ENCODE peak calls at places on chromosomes 1 and 21, in eight cellular contexts. M is hepatocyte; X is left ventricle myocardium inferior; K is mucosa of descending colon; J is Panc1; D is activated CD8-positive, alpha-beta T cell treated with anti-CD3 and anti-CD28 coated beads for 36 hours; B is activated B cell treated with CpG ODN at 0.5 μM for 24 hours; G is pancreas. U is an unnamed sample.

GRCh38 chr1:47180603-47181094 is 9.2 kb downstream of the PDZK1IP1 start:
- DNase-seq in M (no peak), X (no peak), K (peak), J (no peak), D (no peak), B (no peak), G (peak), U (no peak)

GRCh38 chr1:27071049-27071416 is 58.4 kb upstream of the TENT5B start:
- DNase-seq in M (peak), X (no peak), K (no peak), J (no peak), D (no peak), B (no peak), G (peak), U (no peak)

GRCh38 chr1:234495231-234495990 is 16.4 kb upstream of the TARBP1 start:
- DNase-seq in M (peak), X (no peak), K (no peak), J (no peak), D (peak), B (no peak), G (no peak), U (no peak)

GRCh38 chr1:236338096-236338495 is 56.0 kb upstream of the EDARADD start:
- DNase-seq in M (no peak), X (no peak), K (no peak), J (no peak), D (no peak), B (no peak), G (no peak), U (no peak)

GRCh38 chr1:154559496-154559950 is 1.1 kb upstream of the UBE2Q1 start:
- DNase-seq in M (peak), X (peak), K (peak), J (peak), D (peak), B (peak), G (peak), U (peak)

GRCh38 chr1:32195531-32195930 is 4.9 kb upstream of the CCDC28B start:
- DNase-seq in M (no peak), X (no peak), K (no peak), J (no peak), D (no peak), B (no peak), G (no peak), U (no peak)

GRCh38 chr1:205700865-205701401 is 20.6 kb upstream of the SLC45A3 start:
- DNase-seq in M (no peak), X (peak), K (no peak), J (no peak), D (no peak), B (no peak), G (no peak), U (no peak)

GRCh38 chr1:170664828-170665617 is 1.1 kb downstream of the PRRX1 start:
- DNase-seq in M (peak), X (peak), K (peak), J (no peak), D (no peak), B (no peak), G (no peak), U (no peak)

GRCh38 chr1:45263132-45263531 is 56.7 kb upstream of the ZSWIM5 start:
- DNase-seq in M (no peak), X (no peak), K (no peak), J (no peak), D (no peak), B (no peak), G (no peak), U (no peak)

GRCh38 chr21:43867936-43868335 is 2.9 kb downstream of the AGPAT3 start:
- DNase-seq in M (peak), X (no peak), K (no peak), J (no peak), D (no peak), B (no peak), G (no peak), U (no peak)

GRCh38 chr1:23224721-23225648 is 7.7 kb upstream of the HTR1D start:
- DNase-seq in M (no peak), X (peak), K (peak), J (no peak), D (no peak), B (no peak), G (no peak), U (no peak)

GRCh38 chr1:2590233-2591141 is 3.9 kb downstream of the PRXL2B start:
- DNase-seq in M (no peak), X (no peak), K (peak), J (no peak), D (no peak), B (no peak), G (no peak), U (no peak)

GRCh38 chr1:109773203-109773899 is 9.6 kb upstream of the EPS8L3 start:
- DNase-seq in M (peak), X (peak), K (peak), J (peak), D (peak), B (peak), G (peak), U (peak)

GRCh38 chr1:119947468-119947867 is 51.2 kb upstream of the ADAM30 start:
- DNase-seq in M (no peak), X (no peak), K (no peak), J (peak), D (no peak), B (no peak), G (no peak), U (no peak)

GRCh38 chr1:93093332-93094006 is 14.4 kb downstream of the MTF2 start:
- DNase-seq in M (no peak), X (no peak), K (no peak), J (no peak), D (no peak), B (no peak), G (no peak), U (no peak)

GRCh38 chr1:59081795-59082194 is 215.1 kb upstream of the FGGY start:
- DNase-seq in M (no peak), X (no peak), K (no peak), J (no peak), D (no peak), B (no peak), G (no peak), U (no peak)

GRCh38 chr1:41662656-41663437 is 178.4 kb upstream of the EDN2 start:
- DNase-seq in M (peak), X (peak), K (peak), J (no peak), D (peak), B (peak), G (peak), U (no peak)

GRCh38 chr1:2230781-2231666 is 2.9 kb downstream of the SKI start:
- DNase-seq in M (no peak), X (no peak), K (peak), J (no peak), D (peak), B (no peak), G (no peak), U (peak)

GRCh38 chr1:38728176-38728908 is 131.2 kb downstream of the RRAGC start:
- DNase-seq in M (peak), X (peak), K (peak), J (no peak), D (peak), B (no peak), G (no peak), U (no peak)

GRCh38 chr1:903721-904270 is 19.9 kb upstream of the SAMD11 start:
- DNase-seq in M (peak), X (peak), K (peak), J (no peak), D (no peak), B (no peak), G (no peak), U (no peak)

GRCh38 chr1:5985250-5985649 is 7.0 kb downstream of the NPHP4 start:
- DNase-seq in M (no peak), X (no peak), K (no peak), J (no peak), D (no peak), B (no peak), G (no peak), U (no peak)

DNA sequence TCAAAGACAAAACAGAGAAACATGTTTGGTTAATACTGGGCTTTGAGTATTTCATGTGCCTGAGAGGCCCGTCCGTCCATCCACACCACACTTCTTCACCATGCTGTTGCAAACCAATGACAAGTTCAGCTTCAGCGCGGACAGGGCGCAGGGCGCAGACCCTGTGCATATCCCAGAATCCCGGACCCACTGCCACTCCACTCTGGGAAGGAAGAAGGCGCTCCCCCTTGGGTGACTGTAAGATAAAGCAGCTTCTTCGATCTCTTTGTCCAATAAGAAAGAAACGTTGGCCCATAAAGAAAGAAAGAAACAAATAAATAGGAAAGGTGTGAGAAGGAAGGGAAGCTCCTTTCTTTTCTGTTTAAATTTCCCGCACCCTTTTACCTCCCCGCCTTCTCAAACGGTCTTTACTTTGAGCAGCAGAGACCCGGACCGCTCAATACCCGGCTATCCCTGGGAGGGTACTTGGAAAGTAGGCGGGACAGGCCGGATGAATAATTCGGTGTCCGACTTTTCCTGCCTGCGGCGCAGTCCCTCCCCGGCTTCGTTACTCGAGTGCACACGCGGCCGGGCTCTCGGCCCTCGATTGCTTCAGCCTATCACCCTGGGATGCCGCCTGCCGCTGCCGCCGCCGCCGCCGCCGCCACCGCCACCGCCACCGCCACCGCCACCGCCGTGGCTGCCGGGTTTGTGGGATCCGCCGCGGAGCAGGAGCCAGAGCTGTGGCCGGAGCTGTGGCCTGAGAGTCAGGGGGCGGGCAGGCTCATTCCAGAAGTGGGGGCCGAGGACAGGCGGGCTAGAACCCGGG is 550 bp upstream of the RASAL2 start:
- DNase-seq in M (peak), X (peak), K (peak), J (peak), D (peak), B (peak), G (peak), U (no peak)
- TF ChIP-seq CTCF in M (peak), X (no peak), K (no peak), J (no peak), D (no peak), B (no peak), G (no peak), U (no peak)

DNA sequence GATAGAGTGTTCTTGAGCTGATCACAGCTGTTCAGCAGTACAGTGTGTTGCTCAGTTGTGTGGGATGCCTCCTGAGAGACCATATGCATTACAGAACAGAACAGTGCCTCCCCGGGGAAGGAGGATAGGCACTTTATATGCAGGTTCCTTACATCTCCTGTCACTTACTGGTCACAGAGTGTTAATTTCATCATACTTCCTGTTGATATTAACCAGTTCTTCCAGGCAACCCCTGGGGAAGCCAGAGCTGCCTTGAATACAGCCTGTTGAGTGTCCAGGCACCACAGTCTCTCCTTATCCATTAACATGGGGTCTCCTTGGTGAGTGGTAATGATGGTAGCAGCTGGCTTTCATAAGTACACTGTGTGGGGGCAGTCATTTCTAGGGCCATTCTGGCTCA is 142.5 kb downstream of the ZP4 start:
- DNase-seq in M (no peak), X (no peak), K (no peak), J (no peak), D (no peak), B (no peak), G (no peak), U (no peak)
- TF ChIP-seq CTCF in M (no peak), X (no peak), K (no peak), J (no peak), D (no peak), B (no peak), G (no peak), U (no peak)

GRCh38 chr1:53137729-53138128 is 4.7 kb downstream of the SLC1A7 start:
- DNase-seq in M (no peak), X (no peak), K (no peak), J (no peak), D (no peak), B (no peak), G (no peak), U (no peak)
- TF ChIP-seq CTCF in M (no peak), X (no peak), K (no peak), J (no peak), D (no peak), B (no peak), G (no peak), U (no peak)

DNA sequence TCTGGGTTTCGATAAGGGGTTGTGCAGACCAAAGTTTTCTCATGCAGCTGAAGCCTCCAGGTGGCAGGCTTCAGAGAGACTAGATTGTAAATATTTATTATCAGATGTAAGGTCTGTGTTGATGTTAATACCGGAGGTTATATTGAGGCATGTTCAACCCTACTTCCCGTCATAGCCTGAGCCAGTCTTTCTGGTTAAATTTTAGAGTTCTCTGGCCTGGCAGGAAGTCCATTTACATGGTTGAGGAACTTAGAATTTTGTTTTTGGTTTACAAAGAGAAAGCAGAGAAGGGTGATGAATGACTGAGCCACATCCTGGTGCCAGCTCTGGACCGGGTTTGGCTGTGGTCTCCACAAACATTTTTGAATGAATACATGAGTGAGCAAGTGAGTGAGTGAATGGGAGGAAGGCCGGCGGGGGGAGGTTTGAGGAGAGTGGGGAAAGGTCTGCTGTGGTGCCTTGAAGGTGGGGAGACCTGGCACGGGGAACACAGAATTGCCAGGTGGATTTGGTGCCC is 218.5 kb downstream of the DISC1 start:
- DNase-seq in M (no peak), X (no peak), K (no peak), J (no peak), D (peak), B (no peak), G (peak), U (no peak)
- TF ChIP-seq CTCF in M (peak), X (no peak), K (no peak), J (no peak), D (no peak), B (no peak), G (no peak), U (no peak)

DNA sequence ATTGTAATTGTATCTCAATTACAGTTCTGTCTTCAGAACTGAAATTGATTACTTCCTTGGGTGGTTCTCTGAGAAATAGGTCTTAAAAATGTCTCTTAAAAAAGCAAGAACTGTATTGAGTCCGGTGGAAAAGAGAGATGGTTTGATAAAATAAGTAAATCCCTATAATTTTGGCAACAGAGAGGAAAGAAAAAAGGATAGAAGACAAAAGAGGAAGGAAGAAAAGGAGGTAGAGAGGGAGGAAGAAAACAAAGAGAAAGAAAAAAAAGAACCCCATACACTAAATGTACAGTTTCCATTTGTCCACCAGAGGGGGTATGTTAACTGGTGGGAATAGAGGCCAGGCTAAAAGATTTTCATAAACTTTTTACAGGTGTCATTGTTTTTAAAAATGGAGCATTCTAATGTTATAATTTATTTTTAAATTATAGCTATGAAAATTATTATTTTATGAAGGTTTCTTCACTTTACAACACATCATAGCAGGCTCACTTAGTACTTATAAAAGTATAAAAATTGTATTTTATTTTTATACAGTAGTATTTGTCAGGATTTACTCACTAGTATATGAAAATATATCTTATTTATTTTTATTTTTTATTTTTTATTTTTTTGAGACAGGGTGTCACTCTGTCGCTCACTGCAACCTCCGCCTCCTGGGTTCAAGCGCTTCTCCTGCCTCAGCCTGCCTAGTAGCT is 2.1 kb upstream of the UBE2T start:
- DNase-seq in M (peak), X (no peak), K (no peak), J (no peak), D (no peak), B (no peak), G (no peak), U (no peak)
- TF ChIP-seq CTCF in M (peak), X (peak), K (peak), J (peak), D (peak), B (no peak), G (peak), U (peak)

GRCh38 chr1:108119500-108119899 is 80.6 kb downstream of the SLC25A24 start:
- DNase-seq in M (no peak), X (no peak), K (no peak), J (no peak), D (no peak), B (no peak), G (no peak), U (no peak)

GRCh38 chr1:108124023-108124422 is 76.1 kb downstream of the SLC25A24 start:
- DNase-seq in M (no peak), X (no peak), K (no peak), J (no peak), D (no peak), B (no peak), G (no peak), U (no peak)

GRCh38 chr1:108120163-108120562 is 80.0 kb downstream of the SLC25A24 start:
- DNase-seq in M (no peak), X (no peak), K (no peak), J (no peak), D (no peak), B (no peak), G (no peak), U (no peak)

GRCh38 chr1:108124622-108125311 is 75.4 kb downstream of the SLC25A24 start:
- DNase-seq in M (no peak), X (no peak), K (no peak), J (no peak), D (no peak), B (no peak), G (no peak), U (no peak)

GRCh38 chr1:108121361-108122143 is 78.6 kb downstream of the SLC25A24 start:
- DNase-seq in M (peak), X (peak), K (no peak), J (no peak), D (no peak), B (no peak), G (no peak), U (no peak)
- TF ChIP-seq CTCF in M (no peak), X (peak), K (no peak), J (no peak), D (no peak), B (no peak), G (no peak), U (no peak)

GRCh38 chr1:62294211-62294610 is 25.0 kb downstream of the KANK4 start:
- DNase-seq in M (no peak), X (no peak), K (no peak), J (no peak), D (peak), B (no peak), G (no peak), U (no peak)
- TF ChIP-seq CTCF in M (no peak), X (no peak), K (no peak), J (peak), D (peak), B (no peak), G (peak), U (no peak)

GRCh38 chr1:44037154-44037553 is 5.9 kb upstream of the SLC6A9 start:
- DNase-seq in M (no peak), X (no peak), K (no peak), J (no peak), D (no peak), B (no peak), G (no peak), U (no peak)

GRCh38 chr1:44034423-44034822 is 3.2 kb upstream of the SLC6A9 start:
- DNase-seq in M (no peak), X (no peak), K (no peak), J (no peak), D (no peak), B (no peak), G (no peak), U (no peak)

GRCh38 chr1:44036409-44037111 is 5.3 kb upstream of the SLC6A9 start:
- DNase-seq in M (peak), X (peak), K (peak), J (no peak), D (peak), B (peak), G (peak), U (peak)

GRCh38 chr1:44034976-44035716 is 3.9 kb upstream of the SLC6A9 start:
- DNase-seq in M (no peak), X (no peak), K (no peak), J (no peak), D (no peak), B (no peak), G (no peak), U (no peak)

GRCh38 chr1:44035726-44036408 is 4.6 kb upstream of the SLC6A9 start:
- DNase-seq in M (peak), X (peak), K (peak), J (no peak), D (peak), B (no peak), G (no peak), U (no peak)
- TF ChIP-seq CTCF in M (peak), X (no peak), K (no peak), J (no peak), D (no peak), B (no peak), G (no peak), U (no peak)

DNA sequence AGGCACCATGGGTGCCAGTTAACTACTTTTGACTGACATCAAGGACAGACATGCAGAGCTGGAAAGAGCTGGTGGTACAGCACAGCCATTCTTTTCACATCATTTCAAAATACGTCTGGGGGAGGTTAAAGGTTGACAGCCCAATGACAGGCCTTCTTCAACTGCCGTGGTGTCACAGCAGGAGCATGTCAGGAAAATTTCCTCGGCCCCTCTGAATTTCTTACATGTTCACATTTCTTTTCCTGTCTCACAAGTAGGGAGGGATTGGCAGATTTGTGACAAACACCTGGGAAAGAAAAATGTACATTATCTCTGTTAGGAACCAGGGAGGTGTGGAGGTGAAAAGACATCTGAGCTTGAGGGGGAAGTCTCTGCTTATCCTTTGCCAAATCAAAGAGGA is 279.1 kb downstream of the SPATA17 start:
- DNase-seq in M (no peak), X (no peak), K (no peak), J (no peak), D (no peak), B (no peak), G (no peak), U (no peak)
- TF ChIP-seq CTCF in M (no peak), X (no peak), K (no peak), J (no peak), D (no peak), B (no peak), G (no peak), U (no peak)

U was measured in CD4-positive, alpha-beta T cell.